ENCODE peak calls at places on chromosomes 3 and 15, in ten cellular contexts. O is head of caudate nucleus, J is frontal cortex, M is AG09309, N is amniotic stem cell, G is A549, X is cardiac muscle cell, Y is psoas muscle, T is bronchial epithelial cell, A is astrocyte of the spinal cord. D is an unnamed sample.

GRCh38 chr3:70094197-70094596 is 94.7 kb downstream of the SAMMSON start:
- DNase-seq in O (no peak), J (no peak), M (no peak), N (no peak), G (no peak), X (no peak), Y (no peak), T (no peak), A (no peak), D (no peak)

GRCh38 chr15:80527961-80528360 is 123.8 kb downstream of the ARNT2 start:
- DNase-seq in O (no peak), J (no peak), M (no peak), N (no peak), G (no peak), X (no peak), Y (no peak), T (no peak), A (no peak), D (no peak)

GRCh38 chr15:99755692-99756409 is 22.6 kb upstream of the LYSMD4 start:
- DNase-seq in O (peak; percentile 33), J (peak; percentile 71), M (peak; percentile 24), N (peak; percentile 42), G (peak; percentile 84), X (peak; percentile 80), Y (peak; percentile 35), T (peak; percentile 73), A (peak; percentile 71), D (peak; percentile 49)

GRCh38 chr15:70669966-70670658 is 93.2 kb downstream of the UACA start:
- DNase-seq in O (no peak), J (no peak), M (no peak), N (no peak), G (no peak), X (peak; percentile 47), Y (no peak), T (no peak), A (no peak), D (no peak)

GRCh38 chr3:188153498-188153948 is 434 bp upstream of the LPP start:
- DNase-seq in O (peak; percentile 50), J (peak; percentile 84), M (peak; percentile 87), N (peak; percentile 83), G (peak; percentile 84), X (peak; percentile 97), Y (peak; percentile 81), T (peak; percentile 79), A (peak; percentile 96), D (peak; percentile 86)

GRCh38 chr3:197407053-197407452 is 108.6 kb upstream of the DLG1 start:
- DNase-seq in O (no peak), J (no peak), M (no peak), N (no peak), G (no peak), X (no peak), Y (no peak), T (no peak), A (no peak), D (no peak)

GRCh38 chr15:26091184-26091583 is 228.1 kb upstream of the ATP10A start:
- DNase-seq in O (no peak), J (no peak), M (no peak), N (no peak), G (no peak), X (no peak), Y (no peak), T (peak; percentile 29), A (no peak), D (no peak)

GRCh38 chr3:177499779-177500423 is 302.6 kb upstream of the TBL1XR1 start:
- DNase-seq in O (no peak), J (no peak), M (no peak), N (no peak), G (no peak), X (no peak), Y (no peak), T (no peak), A (no peak), D (no peak)

GRCh38 chr3:12423918-12424634 is 60.2 kb upstream of the TSEN2 start:
- DNase-seq in O (no peak), J (no peak), M (no peak), N (no peak), G (no peak), X (peak; percentile 80), Y (no peak), T (no peak), A (peak; percentile 61), D (no peak)

GRCh38 chr3:187960820-187961219 is 193.1 kb upstream of the LPP start:
- DNase-seq in O (no peak), J (no peak), M (peak; percentile 57), N (no peak), G (no peak), X (peak; percentile 48), Y (no peak), T (no peak), A (peak; percentile 40), D (no peak)

GRCh38 chr15:89192136-89192535 is 29.2 kb downstream of the RLBP1 start:
- DNase-seq in O (no peak), J (no peak), M (no peak), N (no peak), G (no peak), X (no peak), Y (no peak), T (no peak), A (no peak), D (no peak)

GRCh38 chr15:22839046-22839705 is 710 bp downstream of the NIPA2 start:
- DNase-seq in O (no peak), J (peak; percentile 27), M (no peak), N (no peak), G (peak; percentile 22), X (peak; percentile 27), Y (no peak), T (peak; percentile 20), A (peak; percentile 14), D (no peak)

GRCh38 chr3:188507244-188507720 is 353.3 kb downstream of the LPP start:
- DNase-seq in O (peak; percentile 20), J (peak; percentile 22), M (peak; percentile 91), N (peak; percentile 84), G (no peak), X (peak; percentile 95), Y (no peak), T (peak; percentile 31), A (peak; percentile 96), D (no peak)

GRCh38 chr3:127404614-127405598 is 117.1 kb upstream of the PRR20G start:
- DNase-seq in O (no peak), J (no peak), M (no peak), N (no peak), G (no peak), X (no peak), Y (no peak), T (no peak), A (no peak), D (no peak)

GRCh38 chr15:73897441-73898261 is 24.3 kb downstream of the TBC1D21 start:
- DNase-seq in O (no peak), J (peak; percentile 51), M (peak; percentile 72), N (peak; percentile 59), G (peak; percentile 67), X (peak; percentile 83), Y (peak; percentile 39), T (peak; percentile 56), A (peak; percentile 88), D (no peak)

GRCh38 chr3:101827211-101828174 is 21.8 kb upstream of the NFKBIZ start:
- DNase-seq in O (peak; percentile 50), J (no peak), M (no peak), N (peak; percentile 54), G (no peak), X (peak; percentile 87), Y (peak; percentile 56), T (peak; percentile 69), A (peak; percentile 81), D (no peak)

GRCh38 chr3:144129536-144130214 is 158.1 kb downstream of the DIPK2A start:
- DNase-seq in O (no peak), J (no peak), M (no peak), N (no peak), G (no peak), X (no peak), Y (no peak), T (peak; percentile 28), A (no peak), D (no peak)

GRCh38 chr15:67573194-67573593 is 30.7 kb downstream of the MAP2K5 start:
- DNase-seq in O (no peak), J (no peak), M (no peak), N (no peak), G (no peak), X (no peak), Y (no peak), T (no peak), A (no peak), D (no peak)

GRCh38 chr3:119470851-119471250 is 2.1 kb downstream of the POGLUT1 start:
- DNase-seq in O (no peak), J (no peak), M (no peak), N (no peak), G (no peak), X (no peak), Y (no peak), T (no peak), A (no peak), D (no peak)

GRCh38 chr3:123807820-123808219 is 76.3 kb downstream of the MYLK start:
- DNase-seq in O (no peak), J (no peak), M (no peak), N (no peak), G (no peak), X (peak; percentile 66), Y (no peak), T (peak; percentile 86), A (no peak), D (peak; percentile 76)

GRCh38 chr3:126114406-126115386 is 30.8 kb upstream of the SLC41A3 start:
- DNase-seq in O (peak; percentile 9), J (no peak), M (no peak), N (no peak), G (no peak), X (no peak), Y (no peak), T (no peak), A (no peak), D (no peak)

GRCh38 chr3:71064976-71065763 is 518.4 kb downstream of the FOXP1 start:
- DNase-seq in O (peak; percentile 56), J (peak; percentile 20), M (no peak), N (no peak), G (peak; percentile 36), X (peak; percentile 51), Y (peak; percentile 50), T (no peak), A (no peak), D (no peak)

GRCh38 chr3:57108684-57109083 is 48.2 kb downstream of the SPATA12 start:
- DNase-seq in O (no peak), J (no peak), M (no peak), N (no peak), G (no peak), X (no peak), Y (no peak), T (no peak), A (no peak), D (no peak)

GRCh38 chr15:31308185-31308639 is 18.4 kb upstream of the KLF13 start:
- DNase-seq in O (no peak), J (no peak), M (no peak), N (no peak), G (no peak), X (no peak), Y (no peak), T (no peak), A (no peak), D (no peak)

GRCh38 chr3:13379191-13379830 is 40.8 kb downstream of the NUP210 start:
- DNase-seq in O (peak; percentile 79), J (peak; percentile 69), M (peak; percentile 41), N (peak; percentile 49), G (no peak), X (peak; percentile 73), Y (peak; percentile 38), T (peak; percentile 4), A (peak; percentile 85), D (no peak)

GRCh38 chr3:194952882-194953281 is 267.2 kb downstream of the FAM43A start:
- DNase-seq in O (no peak), J (no peak), M (no peak), N (no peak), G (no peak), X (no peak), Y (no peak), T (no peak), A (no peak), D (no peak)

GRCh38 chr3:140206196-140207040 is 271.4 kb downstream of the CLSTN2 start:
- DNase-seq in O (no peak), J (no peak), M (no peak), N (peak; percentile 24), G (no peak), X (peak; percentile 44), Y (no peak), T (peak; percentile 37), A (peak; percentile 49), D (no peak)

GRCh38 chr3:197501879-197502620 is 53.7 kb downstream of the BDH1 start:
- DNase-seq in O (peak; percentile 60), J (peak; percentile 65), M (no peak), N (no peak), G (no peak), X (peak; percentile 84), Y (no peak), T (peak; percentile 88), A (peak; percentile 73), D (peak; percentile 91)

D was measured in foreskin keratinocyte.